ENCODE peak calls at places on chromosomes 12 and 14, in six cellular contexts. One of them, this sample, is unnamed.

GRCh38 chr12:53727310-53728041 is at the start of gene CALCOCO1:
- DNase-seq in ovary: peak
- DNase-seq in lower lobe of right lung: peak
- DNase-seq in body of pancreas: peak
- DNase-seq in sigmoid colon: peak
- DNase-seq in HCT116: peak
- DNase-seq in this sample: peak

GRCh38 chr12:68287106-68287505 is 33.7 kb upstream of the IL22 start:
- DNase-seq in lower lobe of right lung: no peak
- DNase-seq in HCT116: no peak
- DNase-seq in sigmoid colon: no peak
- DNase-seq in body of pancreas: no peak
- DNase-seq in ovary: no peak
- DNase-seq in this sample: no peak

GRCh38 chr12:57101892-57102695 is 9.1 kb downstream of the STAT6 start:
- DNase-seq in body of pancreas: peak
- DNase-seq in ovary: no peak
- DNase-seq in lower lobe of right lung: no peak
- DNase-seq in sigmoid colon: no peak
- DNase-seq in HCT116: no peak
- DNase-seq in this sample: no peak

GRCh38 chr12:18165422-18165871 is 75.5 kb upstream of the RERGL start:
- DNase-seq in sigmoid colon: no peak
- DNase-seq in body of pancreas: no peak
- DNase-seq in ovary: no peak
- DNase-seq in HCT116: no peak
- DNase-seq in lower lobe of right lung: no peak
- DNase-seq in this sample: no peak

GRCh38 chr12:78034025-78034424 is 203.3 kb downstream of the NAV3 start:
- DNase-seq in HCT116: no peak
- DNase-seq in ovary: peak
- DNase-seq in body of pancreas: peak
- DNase-seq in lower lobe of right lung: no peak
- DNase-seq in sigmoid colon: peak
- DNase-seq in this sample: no peak

GRCh38 chr14:30994681-30995620 is 30.5 kb upstream of the AP4S1 start:
- DNase-seq in lower lobe of right lung: no peak
- DNase-seq in sigmoid colon: no peak
- DNase-seq in ovary: no peak
- DNase-seq in body of pancreas: no peak
- DNase-seq in HCT116: no peak
- DNase-seq in this sample: no peak

GRCh38 chr12:103928736-103929050 is 1.5 kb upstream of the HSP90B1 start:
- DNase-seq in body of pancreas: peak
- DNase-seq in sigmoid colon: no peak
- DNase-seq in HCT116: no peak
- DNase-seq in lower lobe of right lung: peak
- DNase-seq in ovary: peak
- DNase-seq in this sample: no peak

GRCh38 chr14:95711476-95712176 is 2.3 kb downstream of the TCL1A start:
- DNase-seq in sigmoid colon: no peak
- DNase-seq in body of pancreas: no peak
- DNase-seq in ovary: no peak
- DNase-seq in lower lobe of right lung: no peak
- DNase-seq in HCT116: no peak
- DNase-seq in this sample: no peak

GRCh38 chr14:61178226-61179060 is 102.7 kb downstream of the TMEM30B start:
- DNase-seq in body of pancreas: peak
- DNase-seq in ovary: no peak
- DNase-seq in sigmoid colon: no peak
- DNase-seq in HCT116: peak
- DNase-seq in lower lobe of right lung: no peak
- DNase-seq in this sample: peak

GRCh38 chr14:100308112-100308792 is 2.0 kb upstream of the SLC25A29 start:
- DNase-seq in body of pancreas: no peak
- DNase-seq in ovary: no peak
- DNase-seq in sigmoid colon: no peak
- DNase-seq in HCT116: no peak
- DNase-seq in lower lobe of right lung: no peak
- DNase-seq in this sample: no peak

GRCh38 chr14:105021656-105022275 is 883 bp upstream of the CDCA4 start:
- DNase-seq in HCT116: peak
- DNase-seq in ovary: peak
- DNase-seq in lower lobe of right lung: peak
- DNase-seq in sigmoid colon: no peak
- DNase-seq in body of pancreas: peak
- DNase-seq in this sample: no peak

GRCh38 chr14:61477845-61478438 is 156.6 kb downstream of the PRKCH start:
- DNase-seq in body of pancreas: peak
- DNase-seq in ovary: peak
- DNase-seq in lower lobe of right lung: peak
- DNase-seq in HCT116: peak
- DNase-seq in sigmoid colon: peak
- DNase-seq in this sample: no peak

GRCh38 chr14:21078726-21079125 is 8.6 kb downstream of the ARHGEF40 start:
- DNase-seq in HCT116: no peak
- DNase-seq in lower lobe of right lung: no peak
- DNase-seq in ovary: no peak
- DNase-seq in body of pancreas: no peak
- DNase-seq in sigmoid colon: no peak
- DNase-seq in this sample: no peak

GRCh38 chr14:69612759-69613145 is 1.4 kb downstream of the SUSD6 start:
- DNase-seq in ovary: no peak
- DNase-seq in lower lobe of right lung: no peak
- DNase-seq in sigmoid colon: no peak
- DNase-seq in body of pancreas: no peak
- DNase-seq in HCT116: peak
- DNase-seq in this sample: no peak
- H3K27ac ChIP-seq in ovary: peak
- H3K27ac ChIP-seq in lower lobe of right lung: peak
- H3K27ac ChIP-seq in sigmoid colon: peak
- H3K27ac ChIP-seq in body of pancreas: peak
- H3K27ac ChIP-seq in HCT116: peak
- H3K27ac ChIP-seq in this sample: peak

GRCh38 chr14:103512701-103513611 is 9.7 kb downstream of the CKB start:
- DNase-seq in ovary: peak
- DNase-seq in body of pancreas: peak
- DNase-seq in HCT116: no peak
- DNase-seq in lower lobe of right lung: peak
- DNase-seq in sigmoid colon: peak
- DNase-seq in this sample: no peak
- H3K27ac ChIP-seq in ovary: no peak
- H3K27ac ChIP-seq in body of pancreas: peak
- H3K27ac ChIP-seq in HCT116: peak
- H3K27ac ChIP-seq in lower lobe of right lung: peak
- H3K27ac ChIP-seq in sigmoid colon: peak
- H3K27ac ChIP-seq in this sample: peak

DNA sequence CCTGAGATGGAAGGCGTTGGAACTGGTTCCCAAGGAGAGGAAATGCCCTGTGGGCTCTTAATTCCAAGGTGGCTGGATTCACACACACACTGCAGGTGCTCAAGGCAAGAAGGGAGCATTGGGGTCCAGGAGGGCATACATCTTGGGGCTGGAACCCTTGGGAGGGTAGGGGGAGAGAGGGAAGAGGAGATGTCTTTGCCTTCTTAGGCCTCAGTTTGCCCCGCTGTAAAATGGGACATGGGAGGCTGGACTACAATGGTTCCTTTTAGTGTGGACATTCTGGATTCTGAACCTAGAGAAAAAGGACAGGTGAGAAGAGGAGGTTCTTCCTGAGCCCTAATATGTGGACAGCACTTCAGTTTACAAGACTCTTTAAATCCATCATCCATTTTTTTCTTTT is 43.8 kb downstream of the CALM1 start:
- DNase-seq in ovary: no peak
- DNase-seq in body of pancreas: no peak
- DNase-seq in lower lobe of right lung: no peak
- DNase-seq in sigmoid colon: no peak
- DNase-seq in HCT116: no peak
- DNase-seq in this sample: no peak
- H3K27ac ChIP-seq in ovary: no peak
- H3K27ac ChIP-seq in body of pancreas: no peak
- H3K27ac ChIP-seq in lower lobe of right lung: no peak
- H3K27ac ChIP-seq in sigmoid colon: no peak
- H3K27ac ChIP-seq in HCT116: no peak
- H3K27ac ChIP-seq in this sample: no peak

DNA sequence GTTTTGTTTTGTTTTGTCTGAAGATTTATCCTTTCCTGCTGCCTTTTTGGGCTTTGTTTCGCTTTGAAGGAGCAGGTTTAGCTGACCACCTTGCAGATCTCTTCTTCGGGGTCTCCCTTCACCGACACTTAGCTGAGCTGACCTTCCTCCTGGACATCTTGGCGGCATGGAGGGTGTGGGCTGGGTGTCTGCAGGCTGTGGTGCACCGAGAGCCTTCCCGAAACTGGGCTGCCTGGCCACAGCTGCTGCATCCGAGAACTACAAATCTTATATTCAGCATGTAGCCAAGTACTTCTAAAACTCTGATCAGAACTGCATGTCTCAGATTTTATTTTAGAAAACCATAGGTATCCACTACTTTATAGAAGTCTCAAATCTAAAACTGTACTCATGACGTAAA is 84.9 kb downstream of the PPFIBP1 start:
- DNase-seq in body of pancreas: no peak
- DNase-seq in lower lobe of right lung: no peak
- DNase-seq in ovary: no peak
- DNase-seq in sigmoid colon: no peak
- DNase-seq in HCT116: no peak
- DNase-seq in this sample: no peak
- H3K27ac ChIP-seq in body of pancreas: no peak
- H3K27ac ChIP-seq in lower lobe of right lung: no peak
- H3K27ac ChIP-seq in ovary: no peak
- H3K27ac ChIP-seq in sigmoid colon: peak
- H3K27ac ChIP-seq in HCT116: peak
- H3K27ac ChIP-seq in this sample: no peak

GRCh38 chr12:26691234-26691970 is 141.6 kb downstream of the ITPR2 start:
- DNase-seq in HCT116: peak
- DNase-seq in body of pancreas: no peak
- DNase-seq in ovary: peak
- DNase-seq in lower lobe of right lung: no peak
- DNase-seq in sigmoid colon: no peak
- DNase-seq in this sample: peak

GRCh38 chr12:26690601-26691000 is 142.4 kb downstream of the ITPR2 start:
- DNase-seq in lower lobe of right lung: no peak
- DNase-seq in ovary: no peak
- DNase-seq in body of pancreas: no peak
- DNase-seq in sigmoid colon: no peak
- DNase-seq in HCT116: no peak
- DNase-seq in this sample: no peak

GRCh38 chr12:26686438-26686837 is 146.6 kb downstream of the ITPR2 start:
- DNase-seq in lower lobe of right lung: no peak
- DNase-seq in ovary: no peak
- DNase-seq in HCT116: no peak
- DNase-seq in body of pancreas: no peak
- DNase-seq in sigmoid colon: no peak
- DNase-seq in this sample: no peak

GRCh38 chr12:26688344-26688904 is 144.6 kb downstream of the ITPR2 start:
- DNase-seq in HCT116: no peak
- DNase-seq in ovary: no peak
- DNase-seq in lower lobe of right lung: no peak
- DNase-seq in sigmoid colon: no peak
- DNase-seq in body of pancreas: no peak
- DNase-seq in this sample: no peak

DNA sequence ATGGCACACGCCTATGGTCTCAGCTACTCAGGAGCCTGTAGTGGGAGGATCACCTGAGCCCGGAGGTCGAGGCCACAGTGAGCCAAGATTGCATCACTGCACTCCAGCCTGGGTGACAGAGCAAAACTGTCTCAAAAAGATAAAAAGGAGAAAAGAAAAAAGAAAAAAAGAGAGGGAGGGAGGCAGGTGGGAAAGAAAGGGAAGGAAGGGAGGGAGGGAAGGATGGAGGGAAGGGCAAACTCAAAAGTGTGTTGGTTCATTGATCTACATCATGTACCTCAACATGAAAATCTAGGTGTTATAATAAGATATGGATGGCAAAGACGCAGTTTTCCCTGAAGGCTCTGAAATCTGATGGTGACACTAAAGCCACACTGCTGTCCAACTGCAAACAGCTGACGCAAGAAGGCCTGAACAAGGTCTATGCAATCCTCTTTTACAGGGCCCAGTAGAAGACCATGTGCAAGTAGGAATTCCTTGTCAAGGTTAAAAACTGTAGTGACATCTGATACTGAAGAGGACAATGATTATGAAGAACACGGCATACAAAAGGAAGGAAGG is 143.6 kb downstream of the ITPR2 start:
- DNase-seq in lower lobe of right lung: no peak
- DNase-seq in ovary: no peak
- DNase-seq in HCT116: no peak
- DNase-seq in body of pancreas: no peak
- DNase-seq in sigmoid colon: no peak
- DNase-seq in this sample: no peak
- H3K27ac ChIP-seq in lower lobe of right lung: no peak
- H3K27ac ChIP-seq in ovary: no peak
- H3K27ac ChIP-seq in HCT116: no peak
- H3K27ac ChIP-seq in body of pancreas: no peak
- H3K27ac ChIP-seq in sigmoid colon: no peak
- H3K27ac ChIP-seq in this sample: no peak

DNA sequence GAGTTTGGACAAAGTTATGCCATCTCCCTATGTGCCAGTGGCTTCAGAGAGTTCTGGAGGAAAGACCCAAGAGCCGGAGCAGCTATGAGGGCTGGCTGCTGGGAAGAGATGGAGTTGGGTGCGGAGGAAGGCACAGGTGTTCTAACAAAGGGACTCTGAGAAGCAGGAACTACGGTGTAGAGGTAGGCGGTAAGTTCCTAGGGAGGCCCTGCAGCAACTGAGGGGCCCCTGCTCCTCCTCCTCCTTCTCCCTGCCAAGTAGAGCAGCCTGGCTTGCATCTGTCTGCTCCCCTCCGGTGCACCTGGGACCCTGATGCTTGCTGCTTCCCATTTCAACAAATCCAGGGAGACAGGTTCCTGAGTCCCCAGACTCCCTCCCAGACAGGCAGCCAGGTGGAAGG is 81.3 kb downstream of the ARL6IP4 start:
- DNase-seq in ovary: no peak
- DNase-seq in lower lobe of right lung: no peak
- DNase-seq in HCT116: no peak
- DNase-seq in body of pancreas: no peak
- DNase-seq in sigmoid colon: no peak
- DNase-seq in this sample: no peak
- H3K27ac ChIP-seq in ovary: peak
- H3K27ac ChIP-seq in lower lobe of right lung: no peak
- H3K27ac ChIP-seq in HCT116: no peak
- H3K27ac ChIP-seq in body of pancreas: peak
- H3K27ac ChIP-seq in sigmoid colon: peak
- H3K27ac ChIP-seq in this sample: no peak

This sample was measured in AG04450.